ENCODE peak calls at places on chromosomes 13 and 19, in six cellular contexts. M, U, Q, A, P and S are unnamed samples.

GRCh38 chr19:48424694-48425219 is 21.0 kb upstream of the GRWD1 start:
- DNase-seq in M (no peak), U (no peak), Q (no peak), A (peak; percentile 67), P (no peak), S (no peak)

GRCh38 chr19:4951671-4952070 is 17.2 kb upstream of the KDM4B start:
- DNase-seq in M (no peak), U (no peak), Q (no peak), A (no peak), P (no peak), S (no peak)

GRCh38 chr19:57099199-57099661 is 20.6 kb upstream of the USP29 start:
- DNase-seq in M (no peak), U (peak; percentile 65), Q (peak; percentile 79), A (no peak), P (peak; percentile 91), S (peak; percentile 75)

GRCh38 chr19:10832659-10833296 is 3.2 kb downstream of the TMED1 start:
- DNase-seq in M (no peak), U (no peak), Q (no peak), A (no peak), P (no peak), S (no peak)

GRCh38 chr19:17473041-17473440 is 2.7 kb downstream of the SLC27A1 start:
- DNase-seq in M (no peak), U (no peak), Q (no peak), A (peak; percentile 75), P (no peak), S (no peak)

GRCh38 chr13:94416454-94417080 is 62.9 kb downstream of the DCT start:
- DNase-seq in M (no peak), U (no peak), Q (no peak), A (no peak), P (no peak), S (no peak)

GRCh38 chr19:33052352-33052972 is 12.2 kb downstream of the RHPN2 start:
- DNase-seq in M (no peak), U (no peak), Q (no peak), A (no peak), P (no peak), S (no peak)

GRCh38 chr13:65613004-65613403 is 1617.1 kb downstream of the PCDH9 start:
- DNase-seq in M (no peak), U (no peak), Q (no peak), A (no peak), P (no peak), S (no peak)

GRCh38 chr19:20167020-20167644 is at the start of gene ZNF486:
- DNase-seq in M (peak; percentile 93), U (peak; percentile 98), Q (peak; percentile 99), A (peak; percentile 94), P (peak; percentile 95), S (peak; percentile 97)

GRCh38 chr19:40084948-40085347 is 5.8 kb downstream of the ZNF780A start:
- DNase-seq in M (no peak), U (no peak), Q (no peak), A (no peak), P (no peak), S (no peak)

GRCh38 chr19:9705836-9706235 is 30.9 kb upstream of the ZNF562 start:
- DNase-seq in M (no peak), U (no peak), Q (no peak), A (no peak), P (no peak), S (no peak)

GRCh38 chr13:32537580-32538233 is 888 bp downstream of the N4BP2L2 start:
- DNase-seq in M (peak; percentile 30), U (no peak), Q (peak; percentile 39), A (peak; percentile 8), P (peak; percentile 64), S (peak; percentile 37)

GRCh38 chr19:13923194-13923987 is 14.8 kb downstream of the PODNL1 start:
- DNase-seq in M (no peak), U (no peak), Q (no peak), A (no peak), P (no peak), S (no peak)

GRCh38 chr19:7605490-7606222 is 10.0 kb downstream of the CAMSAP3 start:
- DNase-seq in M (no peak), U (no peak), Q (no peak), A (no peak), P (no peak), S (no peak)

GRCh38 chr19:44111910-44112463 is 1.2 kb upstream of the ZNF225 start:
- DNase-seq in M (no peak), U (no peak), Q (peak; percentile 37), A (peak; percentile 80), P (no peak), S (no peak)

GRCh38 chr13:23688336-23688735 is 118.1 kb downstream of the TNFRSF19 start:
- DNase-seq in M (no peak), U (no peak), Q (no peak), A (no peak), P (no peak), S (no peak)

GRCh38 chr19:32580353-32580900 is 563 bp upstream of the PDCD5 start:
- DNase-seq in M (peak; percentile 30), U (peak; percentile 67), Q (no peak), A (no peak), P (no peak), S (no peak)

GRCh38 chr19:45515081-45515624 is 7.9 kb downstream of the VASP start:
- DNase-seq in M (peak; percentile 81), U (no peak), Q (peak; percentile 48), A (no peak), P (no peak), S (no peak)

GRCh38 chr19:38020331-38020730 is 113.3 kb downstream of the SIPA1L3 start:
- DNase-seq in M (no peak), U (no peak), Q (no peak), A (no peak), P (no peak), S (no peak)

GRCh38 chr13:111322001-111322915 is 1.8 kb downstream of the TEX29 start:
- DNase-seq in M (no peak), U (peak; percentile 52), Q (no peak), A (no peak), P (no peak), S (no peak)

GRCh38 chr13:47853236-47853635 is 147.8 kb downstream of the SUCLA2 start:
- DNase-seq in M (no peak), U (no peak), Q (no peak), A (peak; percentile 62), P (no peak), S (no peak)

GRCh38 chr19:35812220-35813042 is at the start of gene PRODH2:
- DNase-seq in M (no peak), U (no peak), Q (no peak), A (no peak), P (no peak), S (no peak)

GRCh38 chr19:55494172-55494761 is 6.0 kb downstream of the SSC5D start:
- DNase-seq in M (no peak), U (no peak), Q (peak; percentile 84), A (peak; percentile 41), P (peak; percentile 90), S (peak; percentile 76)

GRCh38 chr19:10290876-10291553 is 1.3 kb downstream of the ICAM5 start:
- DNase-seq in M (peak; percentile 69), U (no peak), Q (peak; percentile 73), A (no peak), P (peak; percentile 75), S (no peak)

GRCh38 chr13:41891119-41891518 is 69.8 kb downstream of the VWA8 start:
- DNase-seq in M (no peak), U (no peak), Q (no peak), A (no peak), P (no peak), S (no peak)

GRCh38 chr19:13040232-13040915 is 45.1 kb downstream of the NFIX start:
- DNase-seq in M (no peak), U (no peak), Q (no peak), A (no peak), P (no peak), S (no peak)

GRCh38 chr13:51067376-51068125 is 43.5 kb downstream of the C13orf42 start:
- DNase-seq in M (no peak), U (no peak), Q (no peak), A (no peak), P (no peak), S (no peak)

GRCh38 chr13:24187185-24187584 is 26.7 kb downstream of the SPATA13 start:
- DNase-seq in M (no peak), U (no peak), Q (no peak), A (no peak), P (no peak), S (no peak)

GRCh38 chr13:46551410-46552301 is 1.3 kb upstream of the LRCH1 start:
- DNase-seq in M (peak; percentile 75), U (peak; percentile 89), Q (peak; percentile 88), A (peak; percentile 64), P (peak; percentile 84), S (peak; percentile 86)

GRCh38 chr19:42023121-42023942 is 29.3 kb upstream of the ATP1A3 start:
- DNase-seq in M (no peak), U (no peak), Q (no peak), A (no peak), P (no peak), S (no peak)

GRCh38 chr19:35935911-35936737 is at the start of gene LRFN3:
- DNase-seq in M (peak; percentile 68), U (peak; percentile 85), Q (peak; percentile 85), A (peak; percentile 73), P (peak; percentile 82), S (peak; percentile 78)

GRCh38 chr13:114101325-114101821 is 31.1 kb downstream of the RASA3 start:
- DNase-seq in M (peak; percentile 25), U (peak; percentile 71), Q (peak; percentile 36), A (no peak), P (peak; percentile 47), S (no peak)

GRCh38 chr19:18972301-18972831 is 31.3 kb upstream of the HOMER3 start:
- DNase-seq in M (no peak), U (no peak), Q (no peak), A (no peak), P (no peak), S (no peak)

GRCh38 chr13:106736941-106737340 is 169.0 kb upstream of the ARGLU1 start:
- DNase-seq in M (no peak), U (no peak), Q (no peak), A (no peak), P (no peak), S (no peak)

GRCh38 chr13:47639716-47640447 is 361.2 kb downstream of the SUCLA2 start:
- DNase-seq in M (no peak), U (no peak), Q (no peak), A (no peak), P (no peak), S (no peak)